ENCODE peak calls at places on chromosomes 1 and 21, in nine cellular contexts. H is pancreas, R is psoas muscle, B is PC-9, D is heart right ventricle, V is BJ, U is cardiac muscle cell, C is GM12878, N is brain microvascular endothelial cell. O is an unnamed sample.

GRCh38 chr1:81662913-81663526 is 137.7 kb upstream of the ADGRL2 start:
- DNase-seq in H (no peak), R (no peak), B (no peak), D (no peak), V (no peak), U (no peak), C (no peak), N (no peak), O (no peak)

GRCh38 chr1:18191037-18191867 is 83.7 kb downstream of the IGSF21 start:
- DNase-seq in H (no peak), R (no peak), B (no peak), D (no peak), V (no peak), U (no peak), C (no peak), N (no peak), O (no peak)

GRCh38 chr1:1677718-1678580 is 14.6 kb downstream of the SLC35E2B start:
- DNase-seq in H (no peak), R (no peak), B (no peak), D (peak), V (no peak), U (no peak), C (peak), N (no peak), O (no peak)

GRCh38 chr1:229223498-229223897 is 47.4 kb upstream of the RAB4A start:
- DNase-seq in H (peak), R (no peak), B (peak), D (no peak), V (no peak), U (no peak), C (no peak), N (no peak), O (no peak)

GRCh38 chr1:214003233-214003632 is 15.5 kb downstream of the PROX1 start:
- DNase-seq in H (no peak), R (no peak), B (no peak), D (no peak), V (no peak), U (no peak), C (no peak), N (no peak), O (no peak)

GRCh38 chr1:50080904-50081586 is 27.7 kb upstream of the ELAVL4 start:
- DNase-seq in H (no peak), R (no peak), B (no peak), D (no peak), V (no peak), U (no peak), C (no peak), N (no peak), O (no peak)

GRCh38 chr1:52876843-52877242 is 34.3 kb downstream of the ZYG11A start:
- DNase-seq in H (no peak), R (no peak), B (no peak), D (no peak), V (no peak), U (no peak), C (no peak), N (no peak), O (no peak)

GRCh38 chr1:91712981-91713841 is 172.7 kb downstream of the TGFBR3 start:
- DNase-seq in H (no peak), R (peak), B (no peak), D (peak), V (no peak), U (peak), C (peak), N (peak), O (peak)

GRCh38 chr1:195462646-195463045 is 1145.6 kb downstream of the KCNT2 start:
- DNase-seq in H (no peak), R (no peak), B (no peak), D (no peak), V (peak), U (no peak), C (no peak), N (no peak), O (no peak)

GRCh38 chr1:119966020-119966419 is 69.7 kb upstream of the ADAM30 start:
- DNase-seq in H (no peak), R (no peak), B (no peak), D (peak), V (no peak), U (peak), C (no peak), N (peak), O (peak)

GRCh38 chr21:34844033-34844923 is 175.5 kb downstream of the CLIC6 start:
- DNase-seq in H (no peak), R (peak), B (no peak), D (peak), V (no peak), U (peak), C (no peak), N (peak), O (peak)

GRCh38 chr1:27342391-27342777 is 562 bp downstream of the SYTL1 start:
- DNase-seq in H (peak), R (no peak), B (no peak), D (no peak), V (no peak), U (no peak), C (no peak), N (no peak), O (no peak)

GRCh38 chr1:218501073-218501612 is 156.0 kb downstream of the TGFB2 start:
- DNase-seq in H (no peak), R (no peak), B (no peak), D (no peak), V (no peak), U (no peak), C (no peak), N (no peak), O (no peak)

GRCh38 chr1:218499911-218500310 is 154.8 kb downstream of the TGFB2 start:
- DNase-seq in H (no peak), R (no peak), B (no peak), D (no peak), V (no peak), U (no peak), C (no peak), N (no peak), O (no peak)

GRCh38 chr1:218498061-218498938 is 153.2 kb downstream of the TGFB2 start:
- DNase-seq in H (no peak), R (no peak), B (peak), D (no peak), V (peak), U (no peak), C (no peak), N (peak), O (peak)

GRCh38 chr1:218496561-218496960 is 151.4 kb downstream of the TGFB2 start:
- DNase-seq in H (no peak), R (no peak), B (peak), D (no peak), V (peak), U (peak), C (no peak), N (peak), O (peak)

GRCh38 chr1:218499021-218499691 is 154.0 kb downstream of the TGFB2 start:
- DNase-seq in H (no peak), R (no peak), B (peak), D (no peak), V (peak), U (peak), C (no peak), N (peak), O (peak)
- H3K4me3 ChIP-seq in H (no peak), R (peak), B (no peak), D (peak), V (peak), U (no peak), C (no peak), N (peak), O (peak)

GRCh38 chr1:207316622-207317510 is 4.6 kb upstream of the CD55 start:
- DNase-seq in H (no peak), R (no peak), B (peak), D (no peak), V (no peak), U (peak), C (no peak), N (no peak), O (peak)

GRCh38 chr1:207314836-207315235 is 6.6 kb upstream of the CD55 start:
- DNase-seq in H (no peak), R (no peak), B (no peak), D (no peak), V (no peak), U (no peak), C (no peak), N (no peak), O (no peak)

GRCh38 chr1:207315435-207315834 is 6.0 kb upstream of the CD55 start:
- DNase-seq in H (no peak), R (no peak), B (no peak), D (no peak), V (no peak), U (no peak), C (no peak), N (no peak), O (no peak)

GRCh38 chr1:207317561-207317960 is 3.9 kb upstream of the CD55 start:
- DNase-seq in H (no peak), R (no peak), B (no peak), D (no peak), V (no peak), U (no peak), C (no peak), N (no peak), O (no peak)

GRCh38 chr1:207316141-207316540 is 5.3 kb upstream of the CD55 start:
- DNase-seq in H (peak), R (no peak), B (peak), D (no peak), V (no peak), U (no peak), C (no peak), N (no peak), O (no peak)
- TF ChIP-seq CTCF in H (peak), R (no peak), B (no peak), D (no peak), V (no peak), U (no peak), C (no peak), N (no peak), O (no peak)

GRCh38 chr1:100721502-100722205 is 2.1 kb downstream of the VCAM1 start:
- DNase-seq in H (no peak), R (peak), B (peak), D (peak), V (peak), U (peak), C (no peak), N (peak), O (peak)
- H3K4me3 ChIP-seq in H (no peak), R (peak), B (no peak), D (peak), V (no peak), U (peak), C (no peak), N (peak), O (peak)

DNA sequence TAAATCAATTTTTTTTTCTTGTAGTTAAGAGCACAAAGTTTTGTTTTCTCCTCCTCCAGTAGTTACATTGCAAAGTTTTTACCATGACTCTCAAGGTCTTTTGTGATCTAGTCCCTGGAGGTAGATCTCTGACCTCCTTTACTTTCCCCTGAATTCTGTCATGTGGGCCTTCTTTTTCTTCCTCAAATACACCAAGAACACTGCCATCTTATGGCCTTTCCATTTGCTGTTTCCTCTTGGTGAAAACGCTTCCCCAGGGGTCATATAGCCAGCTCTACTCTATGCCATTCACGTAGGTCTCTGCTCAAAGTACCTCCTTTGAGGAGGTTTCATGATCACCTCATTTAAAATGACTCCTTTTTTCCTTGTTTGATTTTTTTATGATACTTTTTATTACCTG is 2.7 kb downstream of the DDX20 start:
- DNase-seq in H (no peak), R (no peak), B (no peak), D (no peak), V (no peak), U (no peak), C (no peak), N (no peak), O (no peak)
- TF ChIP-seq CTCF in H (no peak), R (no peak), B (no peak), D (no peak), V (no peak), U (peak), C (peak), N (peak), O (peak)

DNA sequence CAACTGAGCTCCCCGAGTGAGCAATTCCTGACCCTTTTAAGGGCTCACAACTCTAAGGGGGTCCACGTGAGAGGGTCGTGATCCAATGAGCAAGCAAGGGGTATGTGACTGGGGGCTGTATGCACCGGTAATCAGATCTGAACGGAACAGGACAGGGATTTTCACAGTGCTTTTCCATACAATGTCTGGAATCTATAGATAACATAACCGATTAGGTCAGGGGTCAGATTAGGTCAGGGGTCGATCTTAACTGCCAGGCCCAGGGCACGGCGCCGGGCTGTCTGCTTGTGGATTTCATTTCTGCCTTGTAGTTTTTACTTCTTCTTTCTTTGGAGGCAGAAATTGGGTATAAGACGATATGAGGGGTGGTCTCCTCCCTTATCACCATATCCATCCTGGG is 30.7 kb upstream of the OPRD1 start:
- DNase-seq in H (no peak), R (no peak), B (no peak), D (no peak), V (no peak), U (no peak), C (no peak), N (no peak), O (no peak)
- H3K4me3 ChIP-seq in H (no peak), R (no peak), B (no peak), D (no peak), V (no peak), U (no peak), C (no peak), N (no peak), O (no peak)

GRCh38 chr1:3900150-3900968 is at the start of gene C1orf174:
- DNase-seq in H (peak), R (peak), B (peak), D (peak), V (peak), U (peak), C (peak), N (peak), O (peak)
- TF ChIP-seq CTCF in H (no peak), R (no peak), B (no peak), D (no peak), V (no peak), U (no peak), C (no peak), N (no peak), O (no peak)

GRCh38 chr1:182110635-182111034 is 49.1 kb upstream of the ZNF648 start:
- DNase-seq in H (no peak), R (no peak), B (no peak), D (no peak), V (no peak), U (no peak), C (no peak), N (no peak), O (no peak)
- H3K4me3 ChIP-seq in H (no peak), R (no peak), B (no peak), D (no peak), V (no peak), U (no peak), C (no peak), N (no peak), O (no peak)

GRCh38 chr1:234069760-234070159 is 165.3 kb downstream of the SLC35F3 start:
- DNase-seq in H (no peak), R (no peak), B (no peak), D (no peak), V (no peak), U (no peak), C (no peak), N (no peak), O (no peak)
- TF ChIP-seq CTCF in H (no peak), R (no peak), B (peak), D (no peak), V (no peak), U (no peak), C (peak), N (peak), O (no peak)

O was measured in fibroblast of pulmonary artery.